ENCODE peak calls at places on chromosomes 7 and 10, in four cellular contexts. H is breast epithelium; K is naive thymus-derived CD4-positive, alpha-beta T cell; Z is right lobe of liver. W is an unnamed sample.

GRCh38 chr10:102113956-102114857 is 6.0 kb downstream of the LDB1 start:
- DNase-seq in H (no peak), K (no peak), Z (peak), W (no peak)

GRCh38 chr7:139682136-139683013 is 95.4 kb downstream of the HIPK2 start:
- DNase-seq in Z (no peak), K (no peak), H (no peak), W (no peak)

GRCh38 chr10:132420469-132421376 is 23.7 kb downstream of the PWWP2B start:
- DNase-seq in H (no peak), K (no peak), Z (no peak), W (no peak)

GRCh38 chr10:69636626-69637550 is 6.8 kb downstream of the FAM241B start:
- DNase-seq in K (peak), H (peak), Z (no peak), W (no peak)

GRCh38 chr10:97765201-97765600 is 6.6 kb downstream of the SFRP5 start:
- DNase-seq in Z (no peak), K (no peak), H (no peak), W (no peak)

GRCh38 chr7:54859066-54859465 is 100.1 kb upstream of the SEC61G start:
- DNase-seq in Z (no peak), K (no peak), H (no peak), W (no peak)

GRCh38 chr10:120453319-120453718 is 3.7 kb upstream of the PLPP4 start:
- DNase-seq in K (no peak), Z (no peak), H (no peak), W (no peak)

GRCh38 chr7:131071786-131072504 is 255.7 kb upstream of the MKLN1 start:
- DNase-seq in H (no peak), Z (no peak), K (no peak), W (no peak)

GRCh38 chr7:135282621-135283295 is 49.1 kb downstream of the STRA8 start:
- DNase-seq in Z (no peak), K (no peak), H (no peak), W (no peak)

GRCh38 chr7:2478387-2478760 is 2.2 kb upstream of the GRIFIN start:
- DNase-seq in K (no peak), H (peak), Z (peak), W (no peak)

GRCh38 chr10:110226926-110227641 is 19.7 kb downstream of the MXI1 start:
- DNase-seq in K (peak), H (peak), Z (peak), W (peak)

GRCh38 chr10:131706952-131707351 is 193.9 kb upstream of the PPP2R2D start:
- DNase-seq in K (no peak), Z (no peak), H (no peak), W (no peak)

GRCh38 chr10:12186324-12186723 is 9.4 kb downstream of the NUDT5 start:
- DNase-seq in H (no peak), Z (no peak), K (no peak), W (no peak)

GRCh38 chr10:82564353-82565218 is 689.6 kb downstream of the NRG3 start:
- DNase-seq in Z (no peak), K (no peak), H (no peak), W (no peak)

GRCh38 chr10:14414901-14415300 is 84.2 kb upstream of the FRMD4A start:
- DNase-seq in Z (no peak), K (no peak), H (no peak), W (no peak)

GRCh38 chr10:43082087-43082486 is 5.2 kb downstream of the RET start:
- DNase-seq in H (no peak), Z (no peak), K (no peak), W (no peak)

GRCh38 chr10:78739411-78740053 is 329.2 kb upstream of the ZMIZ1 start:
- DNase-seq in K (no peak), Z (no peak), H (no peak), W (no peak)

GRCh38 chr10:13414855-13415254 is 66.8 kb upstream of the SEPHS1 start:
- DNase-seq in K (no peak), Z (no peak), H (no peak), W (no peak)

GRCh38 chr10:110408943-110409342 is 88.8 kb upstream of the DUSP5 start:
- DNase-seq in K (no peak), H (no peak), Z (no peak), W (no peak)

W was measured in central memory CD4-positive, alpha-beta T cell.